ENCODE peak calls at places on chromosome 11, in four cellular contexts. Y, Z, W and R are unnamed samples.

GRCh38 chr11:83671295-83671694 is 385.1 kb upstream of the CCDC90B start:
- DNase-seq in Y (peak; percentile 4), Z (no peak), W (no peak), R (no peak)

GRCh38 chr11:102868359-102868758 is 6.4 kb downstream of the MMP12 start:
- DNase-seq in Z (peak; percentile 27), Y (no peak), W (no peak), R (no peak)

GRCh38 chr11:40129276-40129675 is 1330.2 kb downstream of the LRRC4C start:
- DNase-seq in Y (peak; percentile 40), W (no peak), Z (no peak), R (peak; percentile 3)

GRCh38 chr11:62556102-62556871 is 9.7 kb upstream of the AHNAK start:
- DNase-seq in Z (peak; percentile 98), Y (no peak), W (peak; percentile 85), R (peak; percentile 81)

GRCh38 chr11:60987577-60988277 is 16.2 kb downstream of the CD6 start:
- DNase-seq in W (peak; percentile 70), Z (no peak), Y (no peak), R (no peak)

GRCh38 chr11:7021318-7021717 is 1.0 kb downstream of the NLRP14 start:
- DNase-seq in W (no peak), Z (no peak), Y (no peak), R (no peak)

GRCh38 chr11:203945-204586 is 3.1 kb downstream of the BET1L start:
- DNase-seq in W (no peak), Z (no peak), Y (no peak), R (no peak)

GRCh38 chr11:74169736-74170458 is 905 bp downstream of the C2CD3 start:
- DNase-seq in Y (peak; percentile 17), Z (no peak), W (no peak), R (no peak)

GRCh38 chr11:35077709-35078695 is 61.0 kb upstream of the CD44 start:
- DNase-seq in Z (peak; percentile 59), W (no peak), Y (no peak), R (peak; percentile 28)

GRCh38 chr11:12540913-12541587 is 133.2 kb upstream of the TEAD1 start:
- DNase-seq in Y (no peak), W (no peak), Z (peak; percentile 69), R (no peak)

GRCh38 chr11:35478411-35479139 is 46.8 kb downstream of the PAMR1 start:
- DNase-seq in Y (peak; percentile 8), Z (no peak), W (no peak), R (no peak)